ENCODE peak calls at places on chromosomes 13 and 19, in ten cellular contexts. One of them, this sample, is unnamed.

GRCh38 chr19:56866563-56866962 is 26.0 kb upstream of the PEG3 start:
- DNase-seq in prostate gland: no peak
- DNase-seq in fibroblast of lung: no peak
- DNase-seq in cardiac fibroblast: no peak
- DNase-seq in retinal pigment epithelial cell: no peak
- DNase-seq in right atrium auricular region: no peak
- DNase-seq in kidney: no peak
- DNase-seq in choroid plexus epithelial cell: no peak
- DNase-seq in neural progenitor cell: no peak
- DNase-seq in transverse colon: no peak
- DNase-seq in this sample: no peak

GRCh38 chr13:63167699-63168337 is 1752.2 kb upstream of the PCDH20 start:
- DNase-seq in kidney: no peak
- DNase-seq in cardiac fibroblast: no peak
- DNase-seq in neural progenitor cell: no peak
- DNase-seq in transverse colon: no peak
- DNase-seq in retinal pigment epithelial cell: no peak
- DNase-seq in choroid plexus epithelial cell: peak; percentile 2
- DNase-seq in right atrium auricular region: no peak
- DNase-seq in fibroblast of lung: no peak
- DNase-seq in prostate gland: no peak
- DNase-seq in this sample: no peak

GRCh38 chr13:35489050-35489449 is 12.6 kb upstream of the MAB21L1 start:
- DNase-seq in fibroblast of lung: no peak
- DNase-seq in retinal pigment epithelial cell: no peak
- DNase-seq in cardiac fibroblast: no peak
- DNase-seq in kidney: no peak
- DNase-seq in prostate gland: no peak
- DNase-seq in right atrium auricular region: no peak
- DNase-seq in choroid plexus epithelial cell: no peak
- DNase-seq in transverse colon: no peak
- DNase-seq in neural progenitor cell: no peak
- DNase-seq in this sample: no peak

GRCh38 chr13:74227476-74228158 is 93.4 kb upstream of the KLF12 start:
- DNase-seq in right atrium auricular region: no peak
- DNase-seq in prostate gland: no peak
- DNase-seq in neural progenitor cell: no peak
- DNase-seq in choroid plexus epithelial cell: no peak
- DNase-seq in kidney: no peak
- DNase-seq in fibroblast of lung: no peak
- DNase-seq in transverse colon: no peak
- DNase-seq in retinal pigment epithelial cell: no peak
- DNase-seq in cardiac fibroblast: no peak
- DNase-seq in this sample: no peak

GRCh38 chr13:114118086-114118762 is 14.2 kb downstream of the RASA3 start:
- DNase-seq in kidney: peak; percentile 59
- DNase-seq in right atrium auricular region: no peak
- DNase-seq in cardiac fibroblast: no peak
- DNase-seq in transverse colon: no peak
- DNase-seq in fibroblast of lung: no peak
- DNase-seq in retinal pigment epithelial cell: no peak
- DNase-seq in prostate gland: no peak
- DNase-seq in choroid plexus epithelial cell: no peak
- DNase-seq in neural progenitor cell: no peak
- DNase-seq in this sample: no peak

GRCh38 chr13:49348748-49349147 is 95.1 kb downstream of the CAB39L start:
- DNase-seq in choroid plexus epithelial cell: no peak
- DNase-seq in right atrium auricular region: no peak
- DNase-seq in retinal pigment epithelial cell: no peak
- DNase-seq in prostate gland: no peak
- DNase-seq in fibroblast of lung: no peak
- DNase-seq in neural progenitor cell: peak; percentile 31
- DNase-seq in cardiac fibroblast: no peak
- DNase-seq in transverse colon: no peak
- DNase-seq in kidney: no peak
- DNase-seq in this sample: no peak

GRCh38 chr13:96632536-96633320 is 361.5 kb downstream of the OXGR1 start:
- DNase-seq in retinal pigment epithelial cell: no peak
- DNase-seq in fibroblast of lung: no peak
- DNase-seq in kidney: no peak
- DNase-seq in transverse colon: no peak
- DNase-seq in cardiac fibroblast: peak; percentile 22
- DNase-seq in choroid plexus epithelial cell: peak; percentile 79
- DNase-seq in right atrium auricular region: no peak
- DNase-seq in neural progenitor cell: no peak
- DNase-seq in prostate gland: no peak
- DNase-seq in this sample: no peak

GRCh38 chr19:47315125-47315821 is 5.6 kb downstream of the C5AR1 start:
- DNase-seq in kidney: no peak
- DNase-seq in neural progenitor cell: no peak
- DNase-seq in prostate gland: no peak
- DNase-seq in choroid plexus epithelial cell: peak; percentile 99
- DNase-seq in right atrium auricular region: peak; percentile 79
- DNase-seq in retinal pigment epithelial cell: peak; percentile 55
- DNase-seq in fibroblast of lung: peak; percentile 86
- DNase-seq in cardiac fibroblast: peak; percentile 99
- DNase-seq in transverse colon: peak; percentile 44
- DNase-seq in this sample: no peak

DNA sequence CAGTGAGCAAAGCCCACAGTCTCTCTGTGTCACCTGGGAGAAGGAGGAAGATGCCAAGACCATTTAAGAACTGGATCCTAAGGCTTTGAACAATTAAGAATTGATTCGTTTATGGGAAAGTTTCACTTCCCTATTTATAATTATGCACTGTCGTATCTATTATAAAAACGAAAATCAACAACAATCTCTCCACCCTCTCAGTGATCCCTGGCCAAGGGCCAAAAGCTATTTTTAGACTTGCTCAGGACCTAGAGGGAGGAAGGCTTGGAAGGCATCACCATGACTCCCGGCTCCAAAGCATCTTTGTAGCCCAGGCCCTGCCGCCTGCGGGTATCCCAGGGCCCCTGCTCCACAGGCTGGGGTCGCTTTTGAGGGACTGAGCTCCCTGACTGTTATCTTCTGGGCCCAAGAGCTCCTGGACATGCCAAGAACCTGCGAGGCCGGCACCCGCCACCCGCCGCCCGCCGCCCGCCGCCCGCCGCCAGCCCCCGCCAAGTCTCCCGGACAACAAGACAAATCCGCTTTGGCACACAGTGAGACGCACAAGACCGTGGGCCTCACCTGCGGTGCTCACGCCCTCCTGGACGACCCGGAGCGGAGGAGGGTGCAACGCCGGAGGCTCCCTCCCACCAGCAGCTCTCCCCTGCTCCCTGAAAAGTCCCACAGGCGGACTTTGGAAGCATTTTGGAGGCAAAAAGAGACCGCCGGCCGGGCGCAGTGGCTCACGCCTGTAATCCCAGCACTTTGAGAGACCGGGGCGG is 1.2 kb downstream of the RHPN2 start:
- DNase-seq in cardiac fibroblast: peak; percentile 45
- DNase-seq in prostate gland: peak; percentile 48
- DNase-seq in choroid plexus epithelial cell: no peak
- DNase-seq in transverse colon: peak; percentile 78
- DNase-seq in fibroblast of lung: peak; percentile 32
- DNase-seq in right atrium auricular region: no peak
- DNase-seq in kidney: no peak
- DNase-seq in neural progenitor cell: peak; percentile 52
- DNase-seq in retinal pigment epithelial cell: no peak
- DNase-seq in this sample: no peak
- H3K4me3 ChIP-seq in cardiac fibroblast: peak overlapping the region; percentile 59
- H3K4me3 ChIP-seq in prostate gland: peak overlapping the region; percentile 88
- H3K4me3 ChIP-seq in choroid plexus epithelial cell: peak overlapping the region; percentile 54
- H3K4me3 ChIP-seq in transverse colon: peak overlapping the region; percentile 87
- H3K4me3 ChIP-seq in fibroblast of lung: peak overlapping the region; percentile 51
- H3K4me3 ChIP-seq in right atrium auricular region: peak overlapping the region; percentile 59
- H3K4me3 ChIP-seq in kidney: peak overlapping the region; percentile 71
- H3K4me3 ChIP-seq in neural progenitor cell: peak overlapping the region; percentile 95
- H3K4me3 ChIP-seq in retinal pigment epithelial cell: peak overlapping the region; percentile 70
- H3K4me3 ChIP-seq in this sample: peak overlapping the region; percentile 58

GRCh38 chr13:100987993-100988392 is 313.4 kb upstream of the TMTC4 start:
- DNase-seq in choroid plexus epithelial cell: peak; percentile 75
- DNase-seq in transverse colon: no peak
- DNase-seq in prostate gland: no peak
- DNase-seq in right atrium auricular region: no peak
- DNase-seq in fibroblast of lung: peak; percentile 51
- DNase-seq in kidney: no peak
- DNase-seq in cardiac fibroblast: peak; percentile 42
- DNase-seq in neural progenitor cell: peak; percentile 57
- DNase-seq in retinal pigment epithelial cell: no peak
- DNase-seq in this sample: no peak
- TF ChIP-seq CTCF in choroid plexus epithelial cell: peak; percentile 73
- TF ChIP-seq CTCF in transverse colon: no peak
- TF ChIP-seq CTCF in prostate gland: no peak
- TF ChIP-seq CTCF in right atrium auricular region: no peak
- TF ChIP-seq CTCF in fibroblast of lung: no peak
- TF ChIP-seq CTCF in kidney: no peak
- TF ChIP-seq CTCF in cardiac fibroblast: no peak
- TF ChIP-seq CTCF in neural progenitor cell: peak; percentile 54
- TF ChIP-seq CTCF in retinal pigment epithelial cell: peak; percentile 51
- TF ChIP-seq CTCF in this sample: no peak

GRCh38 chr19:35720163-35720524 is 2.3 kb downstream of the KMT2B start:
- DNase-seq in prostate gland: no peak
- DNase-seq in cardiac fibroblast: no peak
- DNase-seq in choroid plexus epithelial cell: no peak
- DNase-seq in transverse colon: no peak
- DNase-seq in right atrium auricular region: no peak
- DNase-seq in neural progenitor cell: no peak
- DNase-seq in kidney: peak; percentile 72
- DNase-seq in fibroblast of lung: no peak
- DNase-seq in retinal pigment epithelial cell: no peak
- DNase-seq in this sample: no peak

GRCh38 chr19:35718345-35719041 is 690 bp downstream of the KMT2B start:
- DNase-seq in retinal pigment epithelial cell: no peak
- DNase-seq in prostate gland: no peak
- DNase-seq in choroid plexus epithelial cell: peak; percentile 18
- DNase-seq in neural progenitor cell: no peak
- DNase-seq in kidney: peak; percentile 90
- DNase-seq in transverse colon: peak; percentile 49
- DNase-seq in cardiac fibroblast: peak; percentile 16
- DNase-seq in fibroblast of lung: peak; percentile 15
- DNase-seq in right atrium auricular region: no peak
- DNase-seq in this sample: no peak

GRCh38 chr19:35717665-35718344 is at the start of gene KMT2B:
- DNase-seq in transverse colon: peak; percentile 96
- DNase-seq in fibroblast of lung: no peak
- DNase-seq in right atrium auricular region: no peak
- DNase-seq in cardiac fibroblast: no peak
- DNase-seq in choroid plexus epithelial cell: no peak
- DNase-seq in neural progenitor cell: peak; percentile 99
- DNase-seq in prostate gland: no peak
- DNase-seq in kidney: no peak
- DNase-seq in retinal pigment epithelial cell: no peak
- DNase-seq in this sample: no peak

GRCh38 chr19:35720648-35721047 is 2.8 kb downstream of the KMT2B start:
- DNase-seq in fibroblast of lung: no peak
- DNase-seq in transverse colon: no peak
- DNase-seq in right atrium auricular region: no peak
- DNase-seq in cardiac fibroblast: no peak
- DNase-seq in retinal pigment epithelial cell: no peak
- DNase-seq in neural progenitor cell: no peak
- DNase-seq in choroid plexus epithelial cell: no peak
- DNase-seq in prostate gland: no peak
- DNase-seq in kidney: peak; percentile 71
- DNase-seq in this sample: no peak

DNA sequence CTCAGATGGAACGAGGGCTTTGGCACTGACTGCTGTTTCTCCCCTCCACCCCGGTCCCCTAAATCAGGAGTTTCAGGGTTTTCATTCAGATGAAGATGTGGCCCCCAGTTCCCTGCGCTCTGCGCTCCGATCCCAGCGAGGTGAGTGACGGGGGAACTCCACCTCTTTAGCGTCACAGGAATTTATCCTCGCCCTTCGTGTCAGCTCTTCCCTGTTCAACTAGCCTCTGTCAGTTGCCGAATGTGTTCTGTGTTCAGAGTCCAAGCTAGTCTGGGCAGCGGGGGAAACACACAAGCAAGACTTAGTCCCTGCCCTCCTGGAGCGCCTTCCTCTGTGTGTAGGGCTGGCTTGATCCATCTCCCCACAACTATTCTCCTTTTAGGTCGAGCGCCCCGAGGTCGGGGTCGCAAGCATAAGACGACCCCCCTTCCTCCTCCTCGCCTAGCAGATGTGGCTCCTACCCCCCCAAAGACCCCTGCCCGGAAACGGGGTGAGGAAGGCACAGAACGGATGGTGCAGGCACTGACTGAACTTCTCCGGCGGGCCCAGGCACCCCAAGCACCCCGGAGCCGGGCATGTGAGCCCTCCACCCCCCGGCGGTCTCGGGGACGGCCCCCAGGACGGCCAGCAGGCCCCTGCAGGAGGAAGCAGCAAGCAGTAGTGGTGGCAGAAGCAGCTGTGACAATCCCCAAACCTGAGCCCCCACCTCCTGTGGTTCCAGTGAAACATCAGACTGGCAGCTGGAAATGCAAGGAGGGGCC is 1.8 kb downstream of the KMT2B start:
- DNase-seq in kidney: peak; percentile 76
- DNase-seq in fibroblast of lung: no peak
- DNase-seq in right atrium auricular region: no peak
- DNase-seq in transverse colon: no peak
- DNase-seq in choroid plexus epithelial cell: no peak
- DNase-seq in neural progenitor cell: no peak
- DNase-seq in retinal pigment epithelial cell: no peak
- DNase-seq in cardiac fibroblast: no peak
- DNase-seq in prostate gland: no peak
- DNase-seq in this sample: no peak
- H3K4me3 ChIP-seq in kidney: peak overlapping the region; percentile 66
- H3K4me3 ChIP-seq in fibroblast of lung: peak overlapping the region; percentile 77
- H3K4me3 ChIP-seq in right atrium auricular region: no peak overlapping the region
- H3K4me3 ChIP-seq in transverse colon: no peak overlapping the region
- H3K4me3 ChIP-seq in choroid plexus epithelial cell: peak overlapping the region; percentile 85
- H3K4me3 ChIP-seq in neural progenitor cell: peak overlapping the region; percentile 73
- H3K4me3 ChIP-seq in retinal pigment epithelial cell: peak overlapping the region; percentile 81
- H3K4me3 ChIP-seq in cardiac fibroblast: peak overlapping the region; percentile 90
- H3K4me3 ChIP-seq in prostate gland: peak overlapping the region; percentile 93
- H3K4me3 ChIP-seq in this sample: peak overlapping the region; percentile 83

GRCh38 chr13:58999851-59000250 is 1163.9 kb downstream of the DIAPH3 start:
- DNase-seq in right atrium auricular region: no peak
- DNase-seq in cardiac fibroblast: no peak
- DNase-seq in retinal pigment epithelial cell: no peak
- DNase-seq in fibroblast of lung: peak; percentile 56
- DNase-seq in prostate gland: no peak
- DNase-seq in neural progenitor cell: no peak
- DNase-seq in choroid plexus epithelial cell: peak; percentile 11
- DNase-seq in kidney: no peak
- DNase-seq in transverse colon: no peak
- DNase-seq in this sample: no peak

GRCh38 chr13:58992478-58993042 is 1171.2 kb downstream of the DIAPH3 start:
- DNase-seq in cardiac fibroblast: no peak
- DNase-seq in neural progenitor cell: no peak
- DNase-seq in right atrium auricular region: no peak
- DNase-seq in fibroblast of lung: no peak
- DNase-seq in transverse colon: no peak
- DNase-seq in prostate gland: no peak
- DNase-seq in kidney: no peak
- DNase-seq in choroid plexus epithelial cell: no peak
- DNase-seq in retinal pigment epithelial cell: no peak
- DNase-seq in this sample: no peak

GRCh38 chr13:58991826-58992477 is 1171.8 kb downstream of the DIAPH3 start:
- DNase-seq in prostate gland: peak; percentile 6
- DNase-seq in right atrium auricular region: no peak
- DNase-seq in transverse colon: no peak
- DNase-seq in neural progenitor cell: no peak
- DNase-seq in choroid plexus epithelial cell: no peak
- DNase-seq in retinal pigment epithelial cell: no peak
- DNase-seq in cardiac fibroblast: no peak
- DNase-seq in kidney: no peak
- DNase-seq in fibroblast of lung: no peak
- DNase-seq in this sample: no peak

GRCh38 chr13:58994077-58994476 is 1169.7 kb downstream of the DIAPH3 start:
- DNase-seq in kidney: no peak
- DNase-seq in right atrium auricular region: no peak
- DNase-seq in neural progenitor cell: no peak
- DNase-seq in fibroblast of lung: no peak
- DNase-seq in retinal pigment epithelial cell: no peak
- DNase-seq in cardiac fibroblast: no peak
- DNase-seq in prostate gland: no peak
- DNase-seq in choroid plexus epithelial cell: no peak
- DNase-seq in transverse colon: no peak
- DNase-seq in this sample: no peak

GRCh38 chr13:58994778-58995177 is 1169.0 kb downstream of the DIAPH3 start:
- DNase-seq in choroid plexus epithelial cell: peak; percentile 34
- DNase-seq in fibroblast of lung: peak; percentile 11
- DNase-seq in prostate gland: no peak
- DNase-seq in neural progenitor cell: no peak
- DNase-seq in cardiac fibroblast: peak; percentile 9
- DNase-seq in kidney: no peak
- DNase-seq in transverse colon: no peak
- DNase-seq in retinal pigment epithelial cell: no peak
- DNase-seq in right atrium auricular region: no peak
- DNase-seq in this sample: no peak
- TF ChIP-seq CTCF in choroid plexus epithelial cell: peak; percentile 35
- TF ChIP-seq CTCF in fibroblast of lung: no peak
- TF ChIP-seq CTCF in prostate gland: no peak
- TF ChIP-seq CTCF in neural progenitor cell: peak; percentile 32
- TF ChIP-seq CTCF in cardiac fibroblast: peak; percentile 21
- TF ChIP-seq CTCF in kidney: no peak
- TF ChIP-seq CTCF in transverse colon: no peak
- TF ChIP-seq CTCF in retinal pigment epithelial cell: no peak
- TF ChIP-seq CTCF in right atrium auricular region: peak; percentile 22
- TF ChIP-seq CTCF in this sample: no peak